ENCODE peak calls at places on chromosomes 7 and 10, in four cellular contexts. U is Peyer's patch, S is IMR-90, K is ovary. E is an unnamed sample.
A peak's percentile ranks its signal among the peaks of the same experiment; 100 is the strongest.

GRCh38 chr10:101830322-101831168 is 12.3 kb upstream of the OGA start:
- DNase-seq in U (peak; percentile 97), K (peak; percentile 91), S (peak; percentile 88), E (peak; percentile 93)

GRCh38 chr10:17785276-17785935 is 23.7 kb upstream of the MRC1 start:
- DNase-seq in S (no peak), U (no peak), K (no peak), E (no peak)

GRCh38 chr10:4331150-4331549 is 494.9 kb upstream of the AKR1E2 start:
- DNase-seq in K (no peak), U (no peak), S (no peak), E (no peak)

GRCh38 chr10:60821661-60822060 is 43.4 kb downstream of the CDK1 start:
- DNase-seq in U (no peak), K (no peak), S (peak; percentile 35), E (no peak)

GRCh38 chr7:127865466-127865865 is 165.8 kb downstream of the LRRC4 start:
- DNase-seq in S (peak; percentile 72), U (peak; percentile 46), K (no peak), E (no peak)

GRCh38 chr10:125265579-125265955 is 105.2 kb upstream of the CTBP2 start:
- DNase-seq in S (no peak), U (no peak), K (no peak), E (no peak)

GRCh38 chr10:117000580-117000979 is 4.4 kb downstream of the SHTN1 start:
- DNase-seq in U (no peak), S (no peak), K (no peak), E (no peak)

GRCh38 chr7:115680921-115681320 is 349.6 kb downstream of the TFEC start:
- DNase-seq in U (no peak), S (no peak), K (no peak), E (no peak)

GRCh38 chr7:71824356-71824755 is 587.8 kb downstream of the CALN1 start:
- DNase-seq in K (no peak), U (no peak), S (no peak), E (no peak)

GRCh38 chr7:95190515-95190914 is 133.8 kb downstream of the PON1 start:
- DNase-seq in S (no peak), K (no peak), U (no peak), E (no peak)

GRCh38 chr7:76512941-76513816 is 2.8 kb downstream of the UPK3B start:
- DNase-seq in U (no peak), S (no peak), K (no peak), E (no peak)

GRCh38 chr7:55469271-55469681 is 103.0 kb downstream of the VOPP1 start:
- DNase-seq in K (no peak), S (no peak), U (peak; percentile 68), E (no peak)

GRCh38 chr10:113036636-113037035 is 86.6 kb downstream of the TCF7L2 start:
- DNase-seq in S (no peak), U (no peak), K (no peak), E (no peak)
- TF ChIP-seq POLR2A in S (no peak), U (no peak), K (no peak), E (no peak)

GRCh38 chr10:48282829-48283228 is 8.3 kb upstream of the FRMPD2 start:
- DNase-seq in U (no peak), K (no peak), S (no peak), E (no peak)

GRCh38 chr10:48286356-48286755 is 11.9 kb upstream of the FRMPD2 start:
- DNase-seq in U (no peak), S (no peak), K (no peak), E (no peak)

GRCh38 chr10:48287417-48288391 is 13.2 kb upstream of the FRMPD2 start:
- DNase-seq in U (no peak), S (no peak), K (no peak), E (peak; percentile 67)

GRCh38 chr10:48284002-48284546 is 9.6 kb upstream of the FRMPD2 start:
- DNase-seq in K (no peak), S (no peak), U (no peak), E (no peak)

GRCh38 chr10:48285710-48286109 is 11.2 kb upstream of the FRMPD2 start:
- DNase-seq in K (no peak), S (no peak), U (no peak), E (no peak)
- TF ChIP-seq CTCF in K (no peak), S (no peak), U (no peak), E (no peak)

GRCh38 chr7:44616545-44616944 is 10.1 kb downstream of the OGDH start:
- DNase-seq in K (no peak), S (no peak), U (no peak), E (no peak)
- TF ChIP-seq POLR2A in K (no peak), S (no peak), U (no peak), E (no peak)

DNA sequence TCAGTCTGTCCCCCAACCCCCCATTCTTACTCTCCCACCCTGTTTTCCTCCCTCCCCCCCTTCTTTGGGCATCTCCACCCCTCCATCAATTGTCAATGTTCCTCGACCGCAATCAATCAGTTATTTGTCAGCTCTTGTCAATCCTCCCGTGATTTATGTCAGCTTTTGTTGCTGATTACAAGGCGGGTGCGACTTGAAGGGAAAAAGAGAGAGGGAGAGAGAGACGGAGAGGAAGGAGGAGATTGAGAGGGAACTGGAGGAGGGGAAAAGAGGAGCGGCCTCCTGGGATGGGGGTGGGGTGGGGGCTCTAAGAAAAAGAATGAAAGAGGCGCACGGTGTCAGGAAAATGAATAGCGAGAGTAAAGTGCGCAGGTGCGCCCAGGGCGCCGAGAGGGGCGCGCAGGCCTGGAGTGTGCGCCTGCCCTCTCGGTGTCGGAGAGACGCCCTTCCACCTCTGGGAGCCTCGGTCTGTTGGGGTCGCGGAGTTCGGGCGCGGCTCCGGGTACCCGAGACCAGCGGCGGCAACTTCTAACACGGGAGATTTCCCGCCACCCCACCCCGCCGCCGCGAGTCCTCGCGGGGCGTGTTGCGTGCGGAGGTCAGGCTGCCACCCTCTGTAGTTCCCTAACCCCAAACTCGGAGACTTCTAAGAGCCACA is 1.1 kb upstream of the ZNF503 start:
- DNase-seq in K (peak; percentile 70), U (peak; percentile 49), S (no peak), E (peak; percentile 42)
- TF ChIP-seq CTCF in K (no peak), U (no peak), S (no peak), E (no peak)

GRCh38 chr10:44982114-44982460 is 3.5 kb upstream of the DEPP1 start:
- DNase-seq in K (peak; percentile 40), S (no peak), U (peak; percentile 45), E (no peak)
- TF ChIP-seq POLR2A in K (no peak), S (no peak), U (no peak), E (no peak)